ENCODE peak calls at places on chromosome 7, in five cellular contexts. F is foreskin keratinocyte, X is neural progenitor cell, C is astrocyte of the hippocampus, M is skeletal muscle cell. A is an unnamed sample.

GRCh38 chr7:148729984-148730733 is 31.5 kb downstream of the CUL1 start:
- DNase-seq in F (no peak), M (no peak), X (no peak), C (peak; percentile 20), A (no peak)

GRCh38 chr7:74355091-74355490 is 65.9 kb downstream of the CLIP2 start:
- DNase-seq in F (peak; percentile 80), X (no peak), C (peak; percentile 89), M (peak; percentile 30), A (no peak)

GRCh38 chr7:122887198-122887597 is 938 bp upstream of the CADPS2 start:
- DNase-seq in F (peak; percentile 5), C (peak; percentile 81), M (peak; percentile 14), X (peak; percentile 84), A (peak; percentile 70)

GRCh38 chr7:69796421-69796820 is 198.1 kb downstream of the AUTS2 start:
- DNase-seq in M (no peak), X (no peak), C (peak; percentile 45), F (no peak), A (no peak)

GRCh38 chr7:135361788-135362187 is 128.2 kb downstream of the STRA8 start:
- DNase-seq in F (no peak), X (peak; percentile 13), C (no peak), M (no peak), A (no peak)

GRCh38 chr7:1638113-1638726 is 31.9 kb upstream of the ELFN1 start:
- DNase-seq in X (peak; percentile 74), M (no peak), F (no peak), C (peak; percentile 29), A (no peak)

GRCh38 chr7:77907281-77907680 is 108.7 kb downstream of the PHTF2 start:
- DNase-seq in C (no peak), X (no peak), M (no peak), F (no peak), A (no peak)

GRCh38 chr7:38629621-38630020 is 1.6 kb downstream of the AMPH start:
- DNase-seq in X (peak; percentile 19), M (no peak), C (peak; percentile 52), F (no peak), A (no peak)

GRCh38 chr7:102415685-102416225 is 17.6 kb upstream of the ORAI2 start:
- DNase-seq in C (no peak), X (no peak), M (no peak), F (no peak), A (peak; percentile 38)

GRCh38 chr7:34073676-34074075 is 168.3 kb downstream of the BMPER start:
- DNase-seq in C (no peak), X (no peak), F (no peak), M (no peak), A (no peak)

GRCh38 chr7:85021090-85021704 is 165.7 kb downstream of the SEMA3D start:
- DNase-seq in M (no peak), C (peak; percentile 28), X (peak; percentile 19), F (no peak), A (no peak)

GRCh38 chr7:101555269-101555920 is 73.7 kb downstream of the MYL10 start:
- DNase-seq in X (no peak), F (no peak), C (no peak), M (no peak), A (no peak)

GRCh38 chr7:109527833-109528232 is 958.2 kb downstream of the DNAJB9 start:
- DNase-seq in X (no peak), F (no peak), M (no peak), C (no peak), A (no peak)

GRCh38 chr7:13442226-13442625 is 547.2 kb downstream of the ETV1 start:
- DNase-seq in M (no peak), F (peak; percentile 35), C (no peak), X (no peak), A (no peak)

GRCh38 chr7:144827581-144828139 is 8.2 kb downstream of the TPK1 start:
- DNase-seq in C (peak; percentile 82), F (no peak), M (no peak), X (peak; percentile 7), A (no peak)

GRCh38 chr7:124784879-124785818 is 19.6 kb upstream of the GPR37 start:
- DNase-seq in C (peak; percentile 77), X (peak; percentile 69), F (peak; percentile 44), M (peak; percentile 10), A (peak; percentile 80)

GRCh38 chr7:5296627-5297226 is 14.0 kb downstream of the SLC29A4 start:
- DNase-seq in C (no peak), F (peak; percentile 13), M (no peak), X (peak; percentile 95), A (no peak)

GRCh38 chr7:104208421-104208780 is 588 bp upstream of the ORC5 start:
- DNase-seq in M (no peak), C (no peak), X (no peak), F (no peak), A (peak; percentile 35)

GRCh38 chr7:102140952-102141370 is 145.7 kb upstream of the SH2B2 start:
- DNase-seq in M (no peak), X (no peak), C (no peak), F (no peak), A (peak; percentile 76)